ENCODE peak calls at places on chromosome 11, in seven cellular contexts. Z is mesenchymal stem cell; O is neural progenitor cell; N is ovary; V is naive thymus-derived CD4-positive, alpha-beta T cell; I is GM23338; Q is ascending aorta. P is an unnamed sample.

GRCh38 chr11:13983081-13983751 is 20.7 kb downstream of the SPON1 start:
- DNase-seq in O (no peak), V (no peak), I (no peak), Z (peak), N (peak), Q (no peak), P (no peak)

GRCh38 chr11:106288988-106289387 is 211.5 kb downstream of the AASDHPPT start:
- DNase-seq in N (no peak), O (peak), Q (no peak), V (no peak), Z (no peak), I (peak), P (no peak)

GRCh38 chr11:27485930-27486773 is 13.6 kb upstream of the LGR4 start:
- DNase-seq in O (peak), N (no peak), Q (no peak), I (peak), V (no peak), Z (peak), P (peak)

GRCh38 chr11:122902951-122903350 is 20.4 kb downstream of the JHY start:
- DNase-seq in N (no peak), V (no peak), Q (no peak), Z (no peak), O (no peak), I (no peak), P (no peak)

GRCh38 chr11:45815747-45816146 is 10.8 kb downstream of the SLC35C1 start:
- DNase-seq in Z (peak), O (no peak), I (peak), Q (no peak), V (no peak), N (no peak), P (no peak)

GRCh38 chr11:62435741-62436485 is 17.1 kb downstream of the SCGB1A1 start:
- DNase-seq in Q (no peak), V (no peak), Z (no peak), I (no peak), N (no peak), O (no peak), P (no peak)

GRCh38 chr11:112453601-112454577 is 193.2 kb upstream of the PLET1 start:
- DNase-seq in I (peak), Z (peak), Q (no peak), N (no peak), V (no peak), O (peak), P (no peak)

GRCh38 chr11:18802381-18803257 is 11.0 kb upstream of the PTPN5 start:
- DNase-seq in Z (peak), O (peak), N (no peak), V (no peak), Q (no peak), I (peak), P (peak)

GRCh38 chr11:30478923-30479322 is 107.2 kb downstream of the MPPED2 start:
- DNase-seq in Z (peak), O (peak), V (no peak), Q (no peak), N (no peak), I (no peak), P (no peak)

GRCh38 chr11:111512296-111513239 is at the start of gene BTG4:
- DNase-seq in N (no peak), O (peak), Z (peak), Q (no peak), I (peak), V (peak), P (peak)

GRCh38 chr11:2311456-2312201 is 9.8 kb downstream of the TSPAN32 start:
- DNase-seq in Q (no peak), Z (no peak), N (no peak), V (no peak), I (no peak), O (no peak), P (peak)
- H3K27ac ChIP-seq in Q (peak), Z (no peak), N (no peak), V (no peak), I (no peak), O (no peak), P (no peak)

GRCh38 chr11:118340437-118340836 is 2.1 kb downstream of the CD3D start:
- DNase-seq in V (no peak), Z (no peak), Q (no peak), N (no peak), O (no peak), I (no peak), P (no peak)

GRCh38 chr11:118343248-118343647 is 743 bp upstream of the CD3D start:
- DNase-seq in Q (no peak), I (no peak), O (no peak), Z (no peak), V (no peak), N (no peak), P (no peak)

GRCh38 chr11:118341749-118342489 is 586 bp downstream of the CD3D start:
- DNase-seq in V (no peak), Z (no peak), O (no peak), Q (no peak), I (no peak), N (no peak), P (peak)

GRCh38 chr11:118343981-118344521 is at the start of gene CD3G:
- DNase-seq in V (peak), Z (no peak), I (no peak), N (no peak), Q (no peak), O (no peak), P (peak)

GRCh38 chr11:118342503-118343161 is at the start of gene CD3D:
- DNase-seq in O (no peak), I (peak), V (peak), Z (no peak), N (no peak), Q (no peak), P (peak)
- H3K27ac ChIP-seq in O (no peak), I (no peak), V (peak), Z (no peak), N (no peak), Q (no peak), P (peak)

GRCh38 chr11:10674440-10674855 is 19.1 kb downstream of the IRAG1 start:
- DNase-seq in N (no peak), I (no peak), V (no peak), Q (no peak), Z (peak), O (no peak), P (no peak)

GRCh38 chr11:10678106-10678505 is 15.4 kb downstream of the IRAG1 start:
- DNase-seq in Q (no peak), I (no peak), O (no peak), N (no peak), Z (no peak), V (no peak), P (no peak)

GRCh38 chr11:10679644-10680043 is 13.9 kb downstream of the IRAG1 start:
- DNase-seq in V (no peak), I (no peak), N (no peak), Z (no peak), O (no peak), Q (no peak), P (no peak)

GRCh38 chr11:10673476-10674062 is 20.0 kb downstream of the IRAG1 start:
- DNase-seq in O (no peak), V (no peak), N (no peak), I (no peak), Z (peak), Q (no peak), P (no peak)

DNA sequence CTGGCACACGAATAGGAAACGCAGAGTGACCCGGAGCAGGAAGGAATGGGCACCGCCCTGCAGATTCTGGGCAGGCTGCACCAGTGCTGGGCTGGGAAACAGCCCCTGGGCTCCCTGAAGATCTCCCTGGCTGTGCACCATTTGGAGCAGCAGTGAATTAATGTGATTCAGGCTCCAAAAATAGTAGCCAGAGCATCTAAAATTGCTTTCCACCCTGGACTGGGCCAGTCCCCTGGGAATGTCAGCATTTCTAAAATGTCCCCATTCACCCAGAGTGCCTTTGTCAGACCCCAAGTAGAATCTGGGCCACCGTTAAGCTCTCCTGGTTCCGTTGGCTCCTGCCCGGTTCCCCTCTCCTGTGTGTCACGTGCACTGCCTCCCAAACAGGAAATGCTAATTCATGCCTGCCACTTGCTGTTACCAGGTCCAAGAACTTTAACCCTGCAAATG is 18.5 kb downstream of the IRAG1 start:
- DNase-seq in Z (no peak), I (peak), N (no peak), V (no peak), Q (peak), O (no peak), P (no peak)
- H3K27ac ChIP-seq in Z (no peak), I (no peak), N (peak), V (no peak), Q (peak), O (no peak), P (no peak)

GRCh38 chr11:890794-891600 is 19.6 kb downstream of the CHID1 start:
- DNase-seq in Q (no peak), O (peak), Z (no peak), N (no peak), I (no peak), V (no peak), P (no peak)

GRCh38 chr11:895331-896223 is 15.0 kb downstream of the CHID1 start:
- DNase-seq in I (no peak), Q (no peak), Z (no peak), O (no peak), V (no peak), N (no peak), P (peak)

GRCh38 chr11:892106-892505 is 18.5 kb downstream of the CHID1 start:
- DNase-seq in Z (no peak), N (no peak), I (peak), Q (no peak), O (peak), V (no peak), P (peak)

GRCh38 chr11:894575-895201 is 15.9 kb downstream of the CHID1 start:
- DNase-seq in V (no peak), O (peak), Z (no peak), Q (no peak), N (no peak), I (peak), P (no peak)

DNA sequence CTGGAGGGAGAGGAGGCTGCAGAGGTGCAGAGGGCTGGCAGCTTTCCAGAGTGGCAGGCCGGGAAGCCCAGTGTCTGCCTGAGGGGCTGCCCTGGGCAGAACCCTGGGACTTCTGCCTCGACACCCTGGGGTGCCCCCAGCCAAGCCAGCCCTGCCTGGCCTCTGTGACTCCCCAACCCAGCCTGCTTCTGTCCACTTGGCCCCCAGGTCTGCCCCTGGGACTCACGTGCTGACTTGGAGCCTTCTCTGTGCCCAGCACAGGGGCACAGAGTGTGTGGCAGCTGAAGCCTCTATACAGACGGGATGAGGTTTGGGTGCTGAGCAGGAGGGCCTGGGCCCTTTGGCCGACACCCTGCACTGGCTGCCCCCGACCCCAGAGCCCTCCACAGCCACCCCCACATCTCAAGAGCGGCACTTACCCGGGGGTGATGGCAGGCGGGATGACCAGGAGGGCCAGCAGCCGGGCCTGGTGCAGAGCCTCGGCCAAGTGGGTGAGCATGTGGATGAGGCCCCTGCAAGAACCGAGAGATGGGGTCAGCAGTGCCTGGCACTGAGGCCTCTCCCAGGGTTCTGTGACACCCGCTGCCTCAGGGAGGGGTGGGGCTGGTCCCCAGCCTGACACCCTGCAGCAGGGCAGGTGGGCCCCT is 17.5 kb downstream of the CHID1 start:
- DNase-seq in V (no peak), N (no peak), Z (no peak), I (no peak), O (no peak), Q (no peak), P (no peak)
- H3K27ac ChIP-seq in V (no peak), N (no peak), Z (no peak), I (no peak), O (no peak), Q (no peak), P (no peak)

DNA sequence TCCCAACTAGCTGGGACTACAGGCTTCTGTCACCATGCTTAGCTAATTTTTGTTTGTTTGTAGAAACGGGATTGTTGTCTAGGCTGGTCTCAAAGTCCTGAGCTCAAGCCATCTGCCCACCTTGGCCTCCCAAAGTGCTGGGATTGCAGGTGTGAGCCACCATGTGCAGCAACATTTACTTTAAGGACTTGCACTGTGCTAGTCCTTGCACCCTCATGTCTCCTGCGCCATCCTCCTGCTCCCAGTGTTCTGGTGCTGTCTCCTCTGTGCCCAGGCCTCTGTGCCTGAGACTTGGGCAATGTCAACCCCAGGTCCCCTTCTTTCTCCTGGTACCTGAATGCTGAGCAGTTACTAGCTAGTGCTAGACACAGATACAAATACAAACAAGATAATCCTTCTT is 26.7 kb downstream of the WEE1 start:
- DNase-seq in O (no peak), V (no peak), N (no peak), I (no peak), Q (no peak), Z (no peak), P (no peak)
- H3K27ac ChIP-seq in O (no peak), V (no peak), N (no peak), I (no peak), Q (no peak), Z (no peak), P (no peak)

GRCh38 chr11:44574620-44575287 is 9.3 kb downstream of the CD82 start:
- DNase-seq in Q (no peak), N (no peak), O (no peak), V (peak), I (no peak), Z (peak), P (peak)
- H3K27ac ChIP-seq in Q (no peak), N (no peak), O (no peak), V (peak), I (no peak), Z (peak), P (peak)

P was measured in CD4-positive, alpha-beta memory T cell.